ENCODE peak calls at places on chromosome 20, in six cellular contexts. R is CD8-positive, alpha-beta memory T cell; W is tibial nerve; N is PC-9; O is prostate gland; F is upper lobe of left lung. K is an unnamed sample.

GRCh38 chr20:45229264-45230056 is 8.3 kb downstream of the SEMG2 start:
- DNase-seq in R (no peak), W (no peak), N (peak), O (no peak), F (peak), K (peak)

GRCh38 chr20:37192137-37192854 is 12.9 kb upstream of the MROH8 start:
- DNase-seq in R (peak), W (peak), N (peak), O (peak), F (no peak), K (peak)

GRCh38 chr20:33276303-33277113 is 6.5 kb upstream of the BPIFB1 start:
- DNase-seq in R (no peak), W (no peak), N (no peak), O (no peak), F (no peak), K (no peak)

GRCh38 chr20:37619496-37619895 is 74.3 kb upstream of the CTNNBL1 start:
- DNase-seq in R (no peak), W (no peak), N (no peak), O (no peak), F (no peak), K (no peak)

GRCh38 chr20:46142124-46142523 is 24.0 kb downstream of the CD40 start:
- DNase-seq in R (no peak), W (no peak), N (no peak), O (no peak), F (no peak), K (no peak)

GRCh38 chr20:34708621-34709043 is 4.5 kb downstream of the TP53INP2 start:
- DNase-seq in R (peak), W (peak), N (no peak), O (peak), F (peak), K (no peak)

GRCh38 chr20:19943021-19943659 is 74.0 kb upstream of the NAA20 start:
- DNase-seq in R (no peak), W (no peak), N (no peak), O (peak), F (no peak), K (no peak)

GRCh38 chr20:23744726-23745646 is 5.7 kb downstream of the CST1 start:
- DNase-seq in R (no peak), W (no peak), N (no peak), O (no peak), F (no peak), K (no peak)

GRCh38 chr20:46987001-46987400 is 92.4 kb downstream of the EYA2 start:
- DNase-seq in R (no peak), W (no peak), N (no peak), O (no peak), F (no peak), K (no peak)

GRCh38 chr20:10917826-10918225 is 244.0 kb upstream of the JAG1 start:
- DNase-seq in R (no peak), W (no peak), N (no peak), O (no peak), F (no peak), K (no peak)

GRCh38 chr20:37345339-37346231 is at the start of gene SRC:
- DNase-seq in R (peak), W (peak), N (no peak), O (peak), F (peak), K (no peak)

GRCh38 chr20:18989736-18990474 is 176.3 kb downstream of the SCP2D1 start:
- DNase-seq in R (no peak), W (no peak), N (no peak), O (no peak), F (no peak), K (no peak)

GRCh38 chr20:60268502-60268901 is 310.3 kb downstream of the CDH26 start:
- DNase-seq in R (no peak), W (no peak), N (no peak), O (no peak), F (no peak), K (no peak)

DNA sequence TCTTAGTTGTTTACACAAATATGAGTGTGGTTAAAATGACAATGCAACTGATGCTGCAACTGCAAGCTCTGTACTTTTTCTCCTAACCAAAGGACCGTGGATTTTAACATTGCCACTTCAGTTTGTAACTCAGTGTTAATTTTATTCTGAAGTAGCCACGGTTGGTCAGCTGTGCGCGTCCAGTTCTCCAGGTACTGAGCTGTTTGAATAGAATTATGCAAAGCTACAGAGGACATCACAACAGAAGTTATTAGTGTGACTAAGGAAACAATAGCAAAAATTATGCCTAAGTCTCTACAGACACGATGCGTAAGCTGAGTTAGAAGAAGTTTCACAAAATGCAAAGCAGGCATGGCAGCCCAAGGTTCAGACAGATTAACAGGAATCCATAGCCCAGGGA is 4.4 kb upstream of the ABHD12 start:
- DNase-seq in R (no peak), W (no peak), N (no peak), O (no peak), F (no peak), K (no peak)
- H3K4me3 ChIP-seq in R (no peak), W (no peak), N (no peak), O (no peak), F (no peak), K (no peak)

DNA sequence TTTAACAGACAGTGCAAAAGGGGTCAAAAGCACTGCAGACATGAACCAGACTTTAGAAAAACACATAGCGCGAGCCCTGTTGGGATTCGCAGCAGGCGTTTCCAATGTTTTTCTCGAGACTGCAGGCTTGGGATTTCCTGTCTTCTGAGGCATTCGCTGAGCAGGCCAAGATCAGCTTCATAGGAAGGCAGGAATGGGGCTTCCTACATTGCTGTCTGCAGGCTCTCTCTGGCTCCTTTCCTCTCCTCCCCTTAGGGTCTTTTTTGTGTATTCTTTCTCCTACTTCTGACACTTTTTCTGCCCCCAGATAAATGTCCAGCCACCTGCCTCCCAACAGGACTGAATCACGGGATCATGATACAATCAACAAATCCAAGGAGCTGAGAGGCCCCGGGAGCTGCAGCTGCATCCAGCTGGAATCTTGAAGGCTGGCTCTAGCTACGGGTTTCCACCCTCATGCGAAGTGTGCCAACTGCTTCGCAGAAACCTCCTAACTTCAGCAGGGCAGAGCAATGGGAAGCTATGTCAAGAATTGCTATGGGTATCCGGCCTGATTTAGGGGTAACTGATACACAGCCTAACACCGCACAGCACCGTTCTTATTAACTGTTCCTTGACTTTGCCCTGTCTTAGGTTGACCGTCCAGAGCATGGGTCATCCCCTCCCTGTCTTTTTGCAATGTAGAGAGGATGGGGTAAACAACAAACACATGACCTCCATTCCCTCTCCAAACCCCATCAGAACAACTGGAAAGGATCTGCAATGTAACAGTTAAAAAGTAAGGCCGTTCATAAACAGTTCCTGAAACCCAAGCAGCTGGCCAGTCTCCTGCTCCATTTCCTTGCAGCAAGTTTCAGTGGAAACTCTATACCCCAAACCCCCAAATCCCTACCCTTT is 31.6 kb downstream of the SNX5 start:
- DNase-seq in R (no peak), W (no peak), N (no peak), O (peak), F (no peak), K (no peak)
- H3K4me3 ChIP-seq in R (no peak), W (no peak), N (no peak), O (no peak), F (no peak), K (no peak)

GRCh38 chr20:1312308-1312707 is 16.6 kb downstream of the SDCBP2 start:
- DNase-seq in R (no peak), W (no peak), N (no peak), O (no peak), F (peak), K (no peak)

GRCh38 chr20:1310087-1310486 is 18.9 kb downstream of the SDCBP2 start:
- DNase-seq in R (no peak), W (no peak), N (no peak), O (no peak), F (no peak), K (no peak)

GRCh38 chr20:1313236-1313964 is 15.5 kb downstream of the SDCBP2 start:
- DNase-seq in R (peak), W (peak), N (no peak), O (peak), F (peak), K (no peak)

GRCh38 chr20:1310506-1311190 is 18.3 kb downstream of the SDCBP2 start:
- DNase-seq in R (no peak), W (no peak), N (no peak), O (no peak), F (no peak), K (no peak)

DNA sequence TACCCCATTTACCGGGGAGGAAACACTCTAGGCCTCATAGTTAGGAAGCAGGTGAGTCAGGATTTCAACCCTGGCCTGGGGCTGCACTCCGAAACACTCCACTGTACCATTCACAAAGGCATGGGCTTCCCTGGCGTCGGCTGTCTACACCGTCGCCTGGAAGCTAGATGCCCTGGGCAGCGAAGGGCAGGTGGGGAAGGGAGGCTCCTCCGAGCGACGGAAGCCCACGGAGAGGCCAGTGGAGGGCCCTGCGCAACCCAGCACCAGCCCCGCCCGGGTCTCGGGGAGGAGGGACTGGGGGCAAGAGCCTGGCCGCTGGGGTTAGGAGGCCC is 16.1 kb downstream of the SDCBP2 start:
- DNase-seq in R (no peak), W (no peak), N (no peak), O (no peak), F (no peak), K (no peak)
- H3K4me3 ChIP-seq in R (no peak), W (no peak), N (no peak), O (no peak), F (no peak), K (no peak)

DNA sequence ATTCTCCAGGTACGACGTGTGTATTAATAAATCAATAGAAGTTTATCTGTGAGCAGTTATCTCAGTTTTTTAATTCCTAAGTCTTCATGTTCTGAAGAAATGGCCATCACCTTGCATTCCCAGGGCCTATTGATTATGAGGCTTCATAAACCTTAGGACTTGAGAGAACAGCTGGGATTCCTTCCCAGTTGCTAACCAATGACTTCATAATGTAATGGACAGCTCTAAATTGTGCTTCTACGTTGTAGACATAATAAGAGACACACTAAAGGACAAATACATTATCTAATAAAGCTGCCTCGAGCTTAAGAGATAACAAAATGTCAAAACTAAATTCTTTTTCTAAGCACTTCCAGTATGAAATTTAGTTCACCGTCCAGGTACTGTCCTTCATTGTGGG is 30.6 kb downstream of the TSHZ2 start:
- DNase-seq in R (no peak), W (no peak), N (no peak), O (no peak), F (no peak), K (no peak)
- H3K4me3 ChIP-seq in R (no peak), W (no peak), N (no peak), O (no peak), F (no peak), K (no peak)

DNA sequence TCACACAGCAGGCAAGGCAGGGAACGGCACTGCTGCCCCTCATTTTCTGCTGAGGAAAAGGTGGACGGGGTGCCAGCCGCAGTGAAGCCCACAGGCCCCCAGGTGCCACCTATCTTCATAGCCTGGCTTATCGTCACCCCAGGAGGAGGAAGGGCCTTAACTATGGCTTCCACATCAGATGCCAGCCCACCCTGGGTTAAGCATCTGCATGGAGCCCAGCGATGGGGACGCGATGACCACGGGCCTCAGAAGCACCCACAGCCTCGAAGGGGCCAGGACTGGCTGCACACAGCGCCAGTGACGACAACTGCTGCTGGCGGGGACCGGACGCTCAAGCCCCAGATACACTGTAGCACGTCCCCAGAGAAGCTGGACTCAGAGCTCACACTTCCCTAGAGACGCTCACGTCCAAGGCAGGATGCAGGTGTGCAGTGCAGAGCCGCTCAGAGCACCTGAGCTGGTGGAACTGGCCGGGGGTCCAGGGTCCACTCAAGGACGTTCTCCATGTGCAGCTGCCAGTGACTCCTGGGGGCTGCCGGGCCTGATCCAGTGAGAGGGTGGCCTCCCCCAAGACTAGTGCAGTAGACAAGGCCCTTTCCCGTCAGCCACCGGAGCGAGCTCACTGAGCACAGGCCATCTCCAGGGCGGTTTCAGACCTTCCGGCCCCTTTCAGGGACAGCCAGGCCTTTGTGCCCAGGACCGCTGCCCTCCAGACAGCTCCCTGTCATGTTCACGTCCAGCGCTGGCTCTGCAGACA is 83.0 kb downstream of the YTHDF1 start:
- DNase-seq in R (no peak), W (no peak), N (no peak), O (no peak), F (peak), K (no peak)
- H3K4me3 ChIP-seq in R (no peak), W (no peak), N (no peak), O (no peak), F (no peak), K (no peak)

GRCh38 chr20:43681991-43682410 is 15.1 kb downstream of the MYBL2 start:
- DNase-seq in R (no peak), W (no peak), N (no peak), O (no peak), F (no peak), K (no peak)

GRCh38 chr20:43680976-43681375 is 14.1 kb downstream of the MYBL2 start:
- DNase-seq in R (no peak), W (no peak), N (no peak), O (no peak), F (no peak), K (no peak)

GRCh38 chr20:43676368-43676767 is 9.5 kb downstream of the MYBL2 start:
- DNase-seq in R (no peak), W (no peak), N (no peak), O (no peak), F (no peak), K (no peak)

GRCh38 chr20:43682446-43682845 is 15.5 kb downstream of the MYBL2 start:
- DNase-seq in R (no peak), W (no peak), N (no peak), O (no peak), F (no peak), K (no peak)

DNA sequence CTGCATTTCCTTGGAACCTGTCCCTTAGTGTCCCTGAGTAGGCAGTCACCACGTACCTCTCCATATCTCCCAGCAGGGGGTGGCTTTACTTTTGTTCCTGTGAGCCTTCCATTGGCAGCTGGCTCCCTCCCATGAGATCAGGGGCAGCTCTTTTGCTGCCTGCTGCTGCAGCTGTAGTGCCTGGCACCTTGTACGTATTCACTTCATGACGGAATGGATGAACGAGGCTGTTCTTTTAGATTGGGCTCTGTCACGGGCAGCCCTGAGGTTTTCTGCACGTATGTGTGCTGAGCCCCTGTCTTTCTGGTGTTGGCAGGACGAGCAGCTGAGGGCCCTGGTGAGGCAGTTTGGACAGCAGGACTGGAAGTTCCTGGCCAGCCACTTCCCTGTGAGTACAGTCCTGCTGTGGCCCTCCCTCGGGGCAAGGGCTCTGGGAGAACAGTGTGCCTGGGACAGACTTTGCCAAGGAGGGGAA is 14.6 kb downstream of the MYBL2 start:
- DNase-seq in R (no peak), W (no peak), N (no peak), O (no peak), F (no peak), K (no peak)
- H3K4me3 ChIP-seq in R (no peak), W (no peak), N (no peak), O (no peak), F (no peak), K (no peak)

DNA sequence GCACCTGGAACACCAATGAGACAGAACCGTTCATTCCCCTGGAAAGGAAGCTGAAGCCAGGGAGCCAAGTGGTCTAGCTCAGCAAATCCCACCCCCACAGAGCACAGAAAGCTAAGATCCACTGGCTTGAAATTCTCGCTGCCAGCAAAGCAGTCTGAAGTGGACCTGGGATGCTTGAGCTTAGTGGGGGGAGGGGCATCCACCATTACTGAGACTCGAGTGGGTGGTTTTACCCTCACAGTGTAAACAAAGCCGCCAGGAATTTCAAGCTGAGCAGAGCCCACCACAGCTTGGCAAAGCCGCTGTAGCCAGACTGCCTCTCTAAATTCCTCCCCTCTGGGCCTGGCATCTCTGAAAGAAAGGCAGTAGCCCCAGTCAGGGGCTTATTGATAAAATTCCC is 53.1 kb downstream of the KIF16B start:
- DNase-seq in R (no peak), W (no peak), N (no peak), O (no peak), F (no peak), K (no peak)
- H3K4me3 ChIP-seq in R (no peak), W (no peak), N (no peak), O (no peak), F (no peak), K (no peak)

DNA sequence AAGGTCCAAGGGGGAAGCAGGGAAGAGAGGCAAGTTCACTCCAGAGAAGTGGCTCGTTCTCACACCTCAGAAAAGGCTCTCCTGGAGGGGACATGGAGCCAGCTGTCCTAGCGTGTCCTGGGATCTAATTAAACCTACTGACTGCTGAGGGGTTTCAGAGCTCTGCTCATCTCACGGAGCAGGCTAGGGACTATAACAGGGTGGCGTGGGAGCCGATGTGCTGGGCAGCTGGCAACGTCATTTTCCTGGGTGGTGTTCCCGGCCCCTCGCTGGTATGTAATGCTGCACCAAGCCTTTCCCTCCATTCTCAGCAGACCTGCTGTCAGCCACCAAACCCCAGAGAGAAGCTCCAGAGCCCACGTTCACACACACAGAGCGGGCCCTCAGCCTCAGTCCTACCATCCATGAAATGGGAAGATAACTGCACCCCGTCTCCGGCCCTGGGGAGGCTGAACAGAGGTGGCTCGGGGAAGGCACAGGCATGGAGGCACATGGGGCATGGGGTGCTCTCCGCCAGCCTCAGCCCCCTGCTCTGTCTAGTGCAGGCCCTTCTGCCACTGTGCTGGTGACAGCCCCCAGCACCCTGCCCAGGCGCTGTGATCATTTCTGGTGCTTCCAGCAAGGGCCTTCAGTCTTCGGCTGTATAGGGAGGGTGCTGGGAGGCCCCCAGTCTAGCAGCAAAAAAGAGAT is 1.9 kb downstream of the CST7 start:
- DNase-seq in R (no peak), W (no peak), N (no peak), O (no peak), F (no peak), K (no peak)
- H3K4me3 ChIP-seq in R (peak), W (no peak), N (no peak), O (no peak), F (peak), K (no peak)

GRCh38 chr20:51569815-51570741 is 27.6 kb upstream of the NFATC2 start:
- DNase-seq in R (no peak), W (no peak), N (peak), O (no peak), F (no peak), K (no peak)
- H3K4me3 ChIP-seq in R (no peak), W (no peak), N (no peak), O (no peak), F (no peak), K (no peak)

K was measured in Jurkat, Clone E6-1.